ENCODE peak calls at places on chromosomes 11 and 22, in seven cellular contexts. L is astrocyte of the spinal cord, T is BJ, S is cardiac fibroblast, W is HFFc6, I is endothelial cell, Z is neural crest cell. R is an unnamed sample.

GRCh38 chr22:45224988-45225731 is 15.5 kb downstream of the KIAA0930 start:
- DNase-seq in L (no peak), T (no peak), S (no peak), W (no peak), I (no peak), Z (peak; percentile 36), R (no peak)

GRCh38 chr22:28582806-28583205 is 96.8 kb downstream of the TTC28 start:
- DNase-seq in L (peak; percentile 82), T (peak; percentile 96), S (peak; percentile 80), W (peak; percentile 85), I (no peak), Z (no peak), R (no peak)

GRCh38 chr11:20715464-20715863 is 46.1 kb downstream of the NELL1 start:
- DNase-seq in L (no peak), T (no peak), S (no peak), W (no peak), I (no peak), Z (no peak), R (no peak)

GRCh38 chr22:32476804-32477203 is 2.2 kb downstream of the FBXO7 start:
- DNase-seq in L (no peak), T (no peak), S (no peak), W (no peak), I (no peak), Z (no peak), R (no peak)

GRCh38 chr22:29312218-29313125 is 3.0 kb downstream of the RASL10A start:
- DNase-seq in L (no peak), T (no peak), S (no peak), W (no peak), I (no peak), Z (no peak), R (peak; percentile 33)

GRCh38 chr22:29700949-29701927 is 18.6 kb upstream of the CABP7 start:
- DNase-seq in L (no peak), T (no peak), S (peak; percentile 33), W (peak; percentile 18), I (peak; percentile 31), Z (no peak), R (no peak)

GRCh38 chr11:44065851-44066731 is at the start of gene ACCS:
- DNase-seq in L (peak; percentile 94), T (peak; percentile 58), S (peak; percentile 94), W (peak; percentile 80), I (peak; percentile 93), Z (peak; percentile 84), R (no peak)

GRCh38 chr11:112366777-112367176 is 106.1 kb upstream of the PLET1 start:
- DNase-seq in L (peak; percentile 6), T (peak; percentile 17), S (peak; percentile 44), W (peak; percentile 59), I (no peak), Z (no peak), R (no peak)

GRCh38 chr11:112255075-112255739 is 5.5 kb downstream of the PLET1 start:
- DNase-seq in L (peak; percentile 90), T (no peak), S (peak; percentile 93), W (peak; percentile 7), I (no peak), Z (no peak), R (no peak)

GRCh38 chr11:112524808-112525207 is 264.1 kb upstream of the PLET1 start:
- DNase-seq in L (no peak), T (no peak), S (no peak), W (no peak), I (no peak), Z (no peak), R (no peak)

GRCh38 chr11:107928767-107929507 is 689 bp downstream of the RAB39A start:
- DNase-seq in L (no peak), T (no peak), S (no peak), W (no peak), I (peak; percentile 14), Z (peak; percentile 13), R (no peak)

GRCh38 chr11:32723332-32723731 is 71.1 kb downstream of the CCDC73 start:
- DNase-seq in L (no peak), T (no peak), S (no peak), W (no peak), I (no peak), Z (no peak), R (no peak)

GRCh38 chr11:130897262-130898182 is 18.8 kb downstream of the SNX19 start:
- DNase-seq in L (peak; percentile 83), T (no peak), S (peak; percentile 98), W (no peak), I (no peak), Z (no peak), R (no peak)

GRCh38 chr11:114413958-114414357 is 13.5 kb downstream of the RBM7 start:
- DNase-seq in L (no peak), T (no peak), S (no peak), W (no peak), I (no peak), Z (no peak), R (no peak)

GRCh38 chr11:26599421-26599820 is 27.4 kb upstream of the MUC15 start:
- DNase-seq in L (peak; percentile 58), T (no peak), S (peak; percentile 95), W (no peak), I (no peak), Z (no peak), R (no peak)

GRCh38 chr11:35623708-35624168 is 5.5 kb downstream of the FJX1 start:
- DNase-seq in L (peak; percentile 89), T (no peak), S (peak; percentile 92), W (peak; percentile 56), I (no peak), Z (no peak), R (no peak)

GRCh38 chr11:120425527-120425926 is 86.0 kb upstream of the GRIK4 start:
- DNase-seq in L (no peak), T (no peak), S (no peak), W (no peak), I (no peak), Z (no peak), R (no peak)

DNA sequence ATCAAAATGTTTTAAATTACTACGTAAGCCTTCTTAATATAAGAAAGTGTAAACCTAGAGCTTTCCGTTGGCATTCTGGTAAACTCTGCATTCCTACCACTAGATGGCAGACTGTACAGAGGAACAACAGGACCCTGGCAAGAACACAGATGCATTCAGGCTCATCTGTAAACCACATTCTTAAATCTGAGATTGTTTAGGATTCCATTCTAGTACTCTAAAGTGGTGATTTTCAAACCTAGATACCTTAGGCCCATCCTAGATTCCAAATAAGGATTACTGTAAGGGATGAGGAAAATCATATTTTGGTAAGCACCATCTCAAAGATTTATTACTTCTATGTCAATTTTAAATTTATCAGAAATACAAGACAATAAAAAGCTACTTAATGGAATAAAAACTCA is 26.9 kb downstream of the PICALM start:
- DNase-seq in L (peak; percentile 92), T (peak; percentile 60), S (peak; percentile 96), W (peak; percentile 83), I (peak; percentile 67), Z (peak; percentile 66), R (no peak)
- TF ChIP-seq CTCF in L (peak; percentile 74), T (peak; percentile 78), S (peak; percentile 75), W (peak; percentile 100), I (peak; percentile 97), Z (peak; percentile 97), R (peak; percentile 99)

DNA sequence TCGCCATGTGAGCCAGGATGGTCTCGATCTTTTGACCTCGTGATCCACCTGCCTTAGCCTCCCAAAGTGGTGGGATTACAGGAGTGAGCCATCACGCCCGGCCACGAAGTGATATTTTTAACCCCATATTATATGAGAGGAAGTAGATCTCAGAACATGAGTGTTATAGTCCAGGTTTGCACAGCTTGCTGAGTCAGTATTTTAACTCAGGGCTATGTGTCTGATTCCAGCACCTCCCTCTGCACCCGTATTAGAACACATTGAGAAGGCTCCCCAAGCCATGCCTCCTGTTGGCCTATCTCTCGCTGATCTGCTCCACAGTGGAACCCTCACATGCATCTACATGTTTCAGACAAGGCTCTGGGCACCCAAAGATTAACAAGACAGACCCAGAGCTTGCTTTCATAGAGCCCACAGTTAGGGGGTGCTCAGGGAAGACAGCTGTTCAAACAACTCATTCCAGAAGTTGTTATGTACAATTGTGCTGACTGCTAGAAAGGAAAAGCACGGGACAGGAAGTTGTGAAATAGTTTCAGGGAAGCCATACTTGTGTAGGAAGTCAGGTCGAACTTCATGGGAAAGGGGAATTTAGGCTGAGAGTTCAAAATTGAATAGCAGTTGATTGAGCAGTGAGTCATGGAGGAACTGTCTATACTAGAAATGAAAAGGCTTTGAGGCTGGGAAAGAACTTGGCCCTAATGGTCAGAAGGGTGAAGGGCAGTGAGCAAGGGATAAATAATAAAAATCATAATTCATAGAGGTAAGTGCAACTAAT is 49.3 kb upstream of the CLPB start:
- DNase-seq in L (peak; percentile 24), T (no peak), S (peak; percentile 87), W (peak; percentile 41), I (peak; percentile 6), Z (no peak), R (no peak)
- TF ChIP-seq CTCF in L (no peak), T (no peak), S (no peak), W (no peak), I (no peak), Z (no peak), R (no peak)

GRCh38 chr11:117949062-117949461 is 19.9 kb upstream of the TMPRSS13 start:
- DNase-seq in L (no peak), T (no peak), S (no peak), W (no peak), I (no peak), Z (no peak), R (no peak)

GRCh38 chr11:117946842-117947526 is 17.8 kb upstream of the TMPRSS13 start:
- DNase-seq in L (peak; percentile 86), T (peak; percentile 50), S (peak; percentile 94), W (peak; percentile 90), I (peak; percentile 95), Z (peak; percentile 98), R (no peak)

GRCh38 chr11:117953029-117953671 is 23.9 kb upstream of the TMPRSS13 start:
- DNase-seq in L (no peak), T (no peak), S (no peak), W (no peak), I (no peak), Z (no peak), R (no peak)

GRCh38 chr11:117950999-117951961 is 22.1 kb upstream of the TMPRSS13 start:
- DNase-seq in L (no peak), T (no peak), S (no peak), W (no peak), I (no peak), Z (no peak), R (no peak)

GRCh38 chr11:117950320-117950719 is 21.1 kb upstream of the TMPRSS13 start:
- DNase-seq in L (no peak), T (no peak), S (peak; percentile 5), W (peak; percentile 1), I (no peak), Z (no peak), R (no peak)
- TF ChIP-seq CTCF in L (peak; percentile 15), T (no peak), S (no peak), W (peak; percentile 45), I (no peak), Z (peak; percentile 29), R (peak; percentile 56)

GRCh38 chr22:43848366-43849171 is 13.7 kb downstream of the SULT4A1 start:
- DNase-seq in L (peak; percentile 27), T (no peak), S (peak; percentile 32), W (no peak), I (peak; percentile 50), Z (no peak), R (peak; percentile 68)
- TF ChIP-seq CTCF in L (peak; percentile 68), T (peak; percentile 54), S (peak; percentile 49), W (peak; percentile 69), I (no peak), Z (peak; percentile 56), R (peak; percentile 69)

GRCh38 chr22:35593071-35593884 is 23.9 kb downstream of the MB start:
- DNase-seq in L (no peak), T (no peak), S (no peak), W (no peak), I (no peak), Z (no peak), R (no peak)
- TF ChIP-seq CTCF in L (no peak), T (no peak), S (no peak), W (no peak), I (no peak), Z (no peak), R (no peak)

GRCh38 chr11:124746621-124747243 is 5.3 kb downstream of the VSIG2 start:
- DNase-seq in L (peak; percentile 76), T (no peak), S (peak; percentile 67), W (peak; percentile 72), I (peak; percentile 75), Z (no peak), R (no peak)
- TF ChIP-seq CTCF in L (peak; percentile 69), T (peak; percentile 76), S (peak; percentile 36), W (peak; percentile 68), I (no peak), Z (peak; percentile 63), R (peak; percentile 71)

R was measured in chondrocyte.